ENCODE peak calls at places on chromosomes 13 and 19, in five cellular contexts. One of them, this sample, is unnamed.

GRCh38 chr13:48727252-48728011 is 73.7 kb downstream of the CYSLTR2 start:
- DNase-seq in thoracic aorta: no peak
- DNase-seq in transverse colon: no peak
- DNase-seq in type B pancreatic cell: no peak
- DNase-seq in mucosa of descending colon: no peak
- DNase-seq in this sample: no peak

GRCh38 chr13:36418022-36418805 is 14.1 kb upstream of the CCNA1 start:
- DNase-seq in thoracic aorta: no peak
- DNase-seq in type B pancreatic cell: no peak
- DNase-seq in mucosa of descending colon: no peak
- DNase-seq in transverse colon: no peak
- DNase-seq in this sample: no peak

GRCh38 chr19:29492761-29493160 is 33.0 kb upstream of the VSTM2B start:
- DNase-seq in mucosa of descending colon: no peak
- DNase-seq in transverse colon: no peak
- DNase-seq in thoracic aorta: no peak
- DNase-seq in type B pancreatic cell: no peak
- DNase-seq in this sample: no peak

GRCh38 chr19:29587518-29587986 is 18.5 kb upstream of the POP4 start:
- DNase-seq in mucosa of descending colon: no peak
- DNase-seq in thoracic aorta: no peak
- DNase-seq in transverse colon: peak
- DNase-seq in type B pancreatic cell: no peak
- DNase-seq in this sample: no peak

GRCh38 chr13:110108348-110109139 is 198.4 kb downstream of the COL4A1 start:
- DNase-seq in thoracic aorta: peak
- DNase-seq in mucosa of descending colon: no peak
- DNase-seq in transverse colon: peak
- DNase-seq in type B pancreatic cell: no peak
- DNase-seq in this sample: peak

GRCh38 chr13:44713793-44714469 is 137.8 kb upstream of the TSC22D1 start:
- DNase-seq in transverse colon: no peak
- DNase-seq in mucosa of descending colon: no peak
- DNase-seq in thoracic aorta: peak
- DNase-seq in type B pancreatic cell: no peak
- DNase-seq in this sample: peak

GRCh38 chr19:12788025-12788681 is 3.1 kb upstream of the JUNB start:
- DNase-seq in type B pancreatic cell: no peak
- DNase-seq in thoracic aorta: no peak
- DNase-seq in mucosa of descending colon: no peak
- DNase-seq in transverse colon: no peak
- DNase-seq in this sample: no peak

GRCh38 chr19:7772752-7773291 is 9.8 kb downstream of the CLEC4M start:
- DNase-seq in thoracic aorta: no peak
- DNase-seq in mucosa of descending colon: no peak
- DNase-seq in transverse colon: no peak
- DNase-seq in type B pancreatic cell: no peak
- DNase-seq in this sample: no peak

GRCh38 chr19:38682872-38683392 is 35.5 kb downstream of the ACTN4 start:
- DNase-seq in mucosa of descending colon: peak
- DNase-seq in type B pancreatic cell: no peak
- DNase-seq in transverse colon: no peak
- DNase-seq in thoracic aorta: no peak
- DNase-seq in this sample: no peak

GRCh38 chr13:23567792-23568480 is 2.3 kb upstream of the TNFRSF19 start:
- DNase-seq in thoracic aorta: no peak
- DNase-seq in transverse colon: no peak
- DNase-seq in mucosa of descending colon: no peak
- DNase-seq in type B pancreatic cell: no peak
- DNase-seq in this sample: no peak

GRCh38 chr13:24741016-24741662 is 22.8 kb upstream of the RNF17 start:
- DNase-seq in transverse colon: no peak
- DNase-seq in thoracic aorta: no peak
- DNase-seq in type B pancreatic cell: no peak
- DNase-seq in mucosa of descending colon: no peak
- DNase-seq in this sample: peak

GRCh38 chr19:52099497-52100138 is 4.1 kb upstream of the ZNF841 start:
- DNase-seq in transverse colon: no peak
- DNase-seq in thoracic aorta: no peak
- DNase-seq in type B pancreatic cell: no peak
- DNase-seq in mucosa of descending colon: no peak
- DNase-seq in this sample: no peak

GRCh38 chr13:113930711-113931637 is 42.9 kb downstream of the C13orf46 start:
- DNase-seq in type B pancreatic cell: peak
- DNase-seq in transverse colon: no peak
- DNase-seq in thoracic aorta: peak
- DNase-seq in mucosa of descending colon: no peak
- DNase-seq in this sample: peak

GRCh38 chr19:37929512-37929911 is 22.5 kb downstream of the SIPA1L3 start:
- DNase-seq in type B pancreatic cell: no peak
- DNase-seq in mucosa of descending colon: no peak
- DNase-seq in transverse colon: no peak
- DNase-seq in thoracic aorta: no peak
- DNase-seq in this sample: no peak

GRCh38 chr13:44870456-44870929 is 118.8 kb downstream of the NUFIP1 start:
- DNase-seq in type B pancreatic cell: no peak
- DNase-seq in transverse colon: peak
- DNase-seq in thoracic aorta: no peak
- DNase-seq in mucosa of descending colon: peak
- DNase-seq in this sample: no peak

GRCh38 chr13:21033866-21034601 is 27.4 kb downstream of the LATS2 start:
- DNase-seq in type B pancreatic cell: no peak
- DNase-seq in mucosa of descending colon: no peak
- DNase-seq in transverse colon: no peak
- DNase-seq in thoracic aorta: no peak
- DNase-seq in this sample: no peak

GRCh38 chr19:10339380-10339960 is at the start of gene ICAM3:
- DNase-seq in thoracic aorta: no peak
- DNase-seq in mucosa of descending colon: peak
- DNase-seq in transverse colon: peak
- DNase-seq in type B pancreatic cell: no peak
- DNase-seq in this sample: no peak

GRCh38 chr13:98476538-98476966 is 100.4 kb downstream of the STK24 start:
- DNase-seq in mucosa of descending colon: peak
- DNase-seq in transverse colon: peak
- DNase-seq in thoracic aorta: no peak
- DNase-seq in type B pancreatic cell: no peak
- DNase-seq in this sample: no peak

GRCh38 chr13:25378528-25378927 is 6.8 kb downstream of the ATP8A2 start:
- DNase-seq in transverse colon: no peak
- DNase-seq in type B pancreatic cell: no peak
- DNase-seq in mucosa of descending colon: no peak
- DNase-seq in thoracic aorta: no peak
- DNase-seq in this sample: no peak

GRCh38 chr13:110413311-110414040 is 106.4 kb downstream of the COL4A2 start:
- DNase-seq in mucosa of descending colon: no peak
- DNase-seq in type B pancreatic cell: no peak
- DNase-seq in thoracic aorta: no peak
- DNase-seq in transverse colon: no peak
- DNase-seq in this sample: no peak

GRCh38 chr19:3575260-3575741 is 2.6 kb downstream of the HMG20B start:
- DNase-seq in mucosa of descending colon: no peak
- DNase-seq in thoracic aorta: no peak
- DNase-seq in type B pancreatic cell: no peak
- DNase-seq in transverse colon: no peak
- DNase-seq in this sample: no peak
- TF ChIP-seq CTCF in mucosa of descending colon: no peak
- TF ChIP-seq CTCF in thoracic aorta: no peak
- TF ChIP-seq CTCF in type B pancreatic cell: peak
- TF ChIP-seq CTCF in transverse colon: no peak
- TF ChIP-seq CTCF in this sample: peak

DNA sequence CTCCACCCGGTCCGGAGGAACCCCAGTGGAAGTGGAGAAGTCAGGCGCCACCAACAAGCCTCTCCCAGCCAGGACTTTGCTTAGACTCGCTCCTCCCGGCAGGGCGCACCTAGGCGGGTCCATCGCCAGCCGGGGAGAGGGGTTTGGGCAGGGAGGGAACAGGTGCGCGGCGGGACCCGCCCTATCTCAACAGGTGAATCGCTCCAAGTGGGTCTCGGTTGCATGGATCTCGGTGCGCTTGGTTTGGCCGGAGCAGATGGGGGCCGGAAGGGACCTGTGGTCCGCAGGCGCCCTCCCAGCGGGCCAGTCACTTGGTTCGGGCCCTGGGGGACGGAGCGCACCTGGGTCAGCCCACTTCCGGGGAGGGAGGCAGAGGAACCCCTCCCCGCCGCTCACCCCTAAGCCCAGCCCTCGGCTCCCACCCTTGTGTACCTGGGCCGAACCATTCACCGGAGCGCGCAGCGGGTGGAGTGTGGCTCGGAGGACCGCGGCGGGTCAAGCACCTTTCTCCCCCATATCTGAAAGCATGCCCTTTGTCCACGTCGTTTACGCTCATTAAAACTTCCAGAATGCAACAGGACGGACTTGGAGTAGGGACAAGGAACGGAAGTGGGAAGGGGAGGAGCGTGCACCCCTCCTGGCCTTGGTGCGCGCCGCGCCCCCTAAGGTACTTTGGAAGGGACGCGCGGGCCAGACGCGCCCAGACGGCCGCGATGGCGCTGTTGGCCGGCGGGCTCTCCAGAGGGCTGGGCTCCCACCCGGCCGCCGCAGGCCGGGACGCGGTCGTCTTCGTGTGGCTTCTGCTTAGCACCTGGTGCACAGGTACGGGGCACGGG is at the start of gene LSR:
- DNase-seq in transverse colon: peak
- DNase-seq in thoracic aorta: no peak
- DNase-seq in type B pancreatic cell: peak
- DNase-seq in mucosa of descending colon: peak
- DNase-seq in this sample: peak
- TF ChIP-seq CTCF in transverse colon: no peak
- TF ChIP-seq CTCF in thoracic aorta: no peak
- TF ChIP-seq CTCF in type B pancreatic cell: no peak
- TF ChIP-seq CTCF in mucosa of descending colon: no peak
- TF ChIP-seq CTCF in this sample: no peak

GRCh38 chr19:49421039-49421877 is 2.0 kb downstream of the PTH2 start:
- DNase-seq in transverse colon: peak
- DNase-seq in mucosa of descending colon: no peak
- DNase-seq in thoracic aorta: no peak
- DNase-seq in type B pancreatic cell: peak
- DNase-seq in this sample: peak

GRCh38 chr19:49421878-49422202 is 1.4 kb downstream of the PTH2 start:
- DNase-seq in thoracic aorta: no peak
- DNase-seq in transverse colon: no peak
- DNase-seq in type B pancreatic cell: no peak
- DNase-seq in mucosa of descending colon: no peak
- DNase-seq in this sample: no peak

GRCh38 chr19:49423278-49423984 is at the start of gene PTH2:
- DNase-seq in type B pancreatic cell: no peak
- DNase-seq in thoracic aorta: no peak
- DNase-seq in transverse colon: no peak
- DNase-seq in mucosa of descending colon: no peak
- DNase-seq in this sample: peak

GRCh38 chr19:49423985-49424303 is 703 bp upstream of the PTH2 start:
- DNase-seq in thoracic aorta: no peak
- DNase-seq in type B pancreatic cell: no peak
- DNase-seq in transverse colon: no peak
- DNase-seq in mucosa of descending colon: no peak
- DNase-seq in this sample: no peak

GRCh38 chr19:49422407-49423277 is 599 bp downstream of the PTH2 start:
- DNase-seq in transverse colon: no peak
- DNase-seq in type B pancreatic cell: no peak
- DNase-seq in thoracic aorta: no peak
- DNase-seq in mucosa of descending colon: no peak
- DNase-seq in this sample: peak
- TF ChIP-seq CTCF in transverse colon: peak
- TF ChIP-seq CTCF in type B pancreatic cell: peak
- TF ChIP-seq CTCF in thoracic aorta: peak
- TF ChIP-seq CTCF in mucosa of descending colon: no peak
- TF ChIP-seq CTCF in this sample: peak

DNA sequence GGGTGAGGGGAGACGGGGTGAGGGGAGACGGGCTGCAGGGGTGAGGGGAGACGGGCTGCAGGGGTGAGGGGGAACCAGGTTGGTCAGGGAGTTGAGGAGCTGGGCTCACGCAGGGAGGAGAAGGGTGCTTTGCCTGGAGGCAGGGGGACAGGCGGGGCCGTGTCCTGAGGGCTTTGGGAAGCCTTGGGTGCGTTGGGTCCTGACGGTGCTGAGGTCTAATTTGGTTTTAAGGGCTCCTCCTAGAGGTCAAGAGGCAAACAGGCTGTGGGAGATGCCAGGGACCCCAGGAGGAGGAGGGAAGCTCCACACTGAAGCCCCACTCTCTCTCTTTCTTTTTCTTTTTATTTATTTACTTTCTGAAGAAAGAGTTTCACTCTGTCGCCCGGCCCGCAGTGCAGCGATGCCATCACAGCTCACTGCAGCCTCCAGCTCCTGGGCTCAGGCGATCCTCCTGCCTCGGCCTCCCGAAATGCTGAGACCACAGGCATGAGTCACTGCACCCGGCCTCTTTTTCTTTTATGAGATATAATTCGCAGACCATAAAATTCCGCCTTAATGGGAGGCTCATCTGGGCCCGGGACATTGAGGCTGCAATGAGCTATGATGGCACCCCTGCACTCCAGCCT is 9.3 kb upstream of the MISP start:
- DNase-seq in thoracic aorta: no peak
- DNase-seq in mucosa of descending colon: no peak
- DNase-seq in transverse colon: no peak
- DNase-seq in type B pancreatic cell: no peak
- DNase-seq in this sample: no peak
- TF ChIP-seq CTCF in thoracic aorta: no peak
- TF ChIP-seq CTCF in mucosa of descending colon: no peak
- TF ChIP-seq CTCF in transverse colon: no peak
- TF ChIP-seq CTCF in type B pancreatic cell: no peak
- TF ChIP-seq CTCF in this sample: peak

GRCh38 chr19:1978346-1978894 is 37.1 kb downstream of the BTBD2 start:
- DNase-seq in type B pancreatic cell: no peak
- DNase-seq in mucosa of descending colon: no peak
- DNase-seq in transverse colon: no peak
- DNase-seq in thoracic aorta: no peak
- DNase-seq in this sample: no peak
- TF ChIP-seq CTCF in type B pancreatic cell: no peak
- TF ChIP-seq CTCF in mucosa of descending colon: no peak
- TF ChIP-seq CTCF in transverse colon: no peak
- TF ChIP-seq CTCF in thoracic aorta: no peak
- TF ChIP-seq CTCF in this sample: no peak

GRCh38 chr13:38763446-38764381 is 76.8 kb downstream of the FREM2 start:
- DNase-seq in type B pancreatic cell: no peak
- DNase-seq in transverse colon: no peak
- DNase-seq in mucosa of descending colon: no peak
- DNase-seq in thoracic aorta: no peak
- DNase-seq in this sample: no peak
- TF ChIP-seq CTCF in type B pancreatic cell: peak
- TF ChIP-seq CTCF in transverse colon: peak
- TF ChIP-seq CTCF in mucosa of descending colon: no peak
- TF ChIP-seq CTCF in thoracic aorta: no peak
- TF ChIP-seq CTCF in this sample: peak

DNA sequence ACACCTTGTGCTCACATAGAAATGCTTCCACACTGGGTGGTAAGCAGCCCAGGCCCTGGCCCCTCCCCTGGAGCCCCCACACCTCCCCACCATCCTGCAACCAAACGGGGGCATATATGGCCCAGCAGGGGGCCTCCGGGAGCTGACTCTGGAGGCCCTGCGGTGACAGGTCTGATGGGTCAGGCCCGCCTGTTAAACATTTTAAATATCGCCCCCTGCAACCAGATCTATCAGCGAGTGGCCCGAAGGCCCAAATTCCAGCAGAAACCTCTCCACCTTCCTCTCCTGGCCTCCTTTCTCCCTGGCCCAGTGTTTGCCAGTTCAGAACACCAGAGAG is 48.0 kb upstream of the KATNAL1 start:
- DNase-seq in type B pancreatic cell: no peak
- DNase-seq in mucosa of descending colon: no peak
- DNase-seq in thoracic aorta: no peak
- DNase-seq in transverse colon: no peak
- DNase-seq in this sample: no peak
- TF ChIP-seq CTCF in type B pancreatic cell: peak
- TF ChIP-seq CTCF in mucosa of descending colon: no peak
- TF ChIP-seq CTCF in thoracic aorta: no peak
- TF ChIP-seq CTCF in transverse colon: peak
- TF ChIP-seq CTCF in this sample: no peak